ENCODE peak calls at places on chromosome 4, in eight cellular contexts. X, Q, C, R, W, M, H and U are unnamed samples.

GRCh38 chr4:82754546-82755165 is 43.9 kb downstream of the SCD5 start:
- DNase-seq in X (no peak), Q (no peak), C (no peak), R (no peak), W (no peak), M (no peak), H (no peak), U (no peak)

GRCh38 chr4:7821245-7822165 is 118.2 kb downstream of the AFAP1 start:
- DNase-seq in X (no peak), Q (no peak), C (no peak), R (no peak), W (no peak), M (no peak), H (no peak), U (no peak)

GRCh38 chr4:122836941-122837340 is 10.3 kb downstream of the FGF2 start:
- DNase-seq in X (peak; percentile 35), Q (no peak), C (no peak), R (no peak), W (no peak), M (no peak), H (peak; percentile 74), U (no peak)

GRCh38 chr4:39342731-39343130 is 23.4 kb downstream of the RFC1 start:
- DNase-seq in X (no peak), Q (no peak), C (no peak), R (no peak), W (no peak), M (no peak), H (no peak), U (no peak)

GRCh38 chr4:54685810-54686209 is 28.1 kb downstream of the KIT start:
- DNase-seq in X (no peak), Q (no peak), C (no peak), R (no peak), W (no peak), M (no peak), H (no peak), U (no peak)

GRCh38 chr4:150176559-150176958 is 98.3 kb downstream of the DCLK2 start:
- DNase-seq in X (peak; percentile 62), Q (no peak), C (no peak), R (no peak), W (peak; percentile 22), M (no peak), H (no peak), U (no peak)

GRCh38 chr4:21113496-21114213 is 413.4 kb downstream of the PACRGL start:
- DNase-seq in X (peak; percentile 59), Q (no peak), C (no peak), R (no peak), W (no peak), M (no peak), H (peak; percentile 11), U (no peak)

GRCh38 chr4:7259039-7259438 is 66.7 kb downstream of the SORCS2 start:
- DNase-seq in X (no peak), Q (no peak), C (no peak), R (no peak), W (no peak), M (no peak), H (no peak), U (no peak)

GRCh38 chr4:3436798-3437581 is 4.8 kb upstream of the HGFAC start:
- DNase-seq in X (peak; percentile 28), Q (no peak), C (peak; percentile 77), R (no peak), W (no peak), M (peak; percentile 50), H (peak; percentile 62), U (no peak)

GRCh38 chr4:20181926-20182325 is 69.8 kb upstream of the SLIT2 start:
- DNase-seq in X (peak; percentile 38), Q (no peak), C (no peak), R (no peak), W (no peak), M (no peak), H (no peak), U (no peak)

GRCh38 chr4:724131-724530 is 18.5 kb downstream of the PCGF3 start:
- DNase-seq in X (no peak), Q (no peak), C (no peak), R (no peak), W (no peak), M (no peak), H (no peak), U (no peak)

GRCh38 chr4:10055871-10056270 is 34.6 kb upstream of the SLC2A9 start:
- DNase-seq in X (peak; percentile 35), Q (no peak), C (no peak), R (no peak), W (no peak), M (no peak), H (no peak), U (no peak)

GRCh38 chr4:57544811-57545654 is 434.8 kb upstream of the IGFBP7 start:
- DNase-seq in X (no peak), Q (no peak), C (no peak), R (no peak), W (peak; percentile 3), M (no peak), H (no peak), U (no peak)

GRCh38 chr4:176302283-176303275 is 17.2 kb upstream of the SPCS3 start:
- DNase-seq in X (peak; percentile 76), Q (no peak), C (peak; percentile 77), R (no peak), W (no peak), M (no peak), H (peak; percentile 88), U (peak; percentile 52)